ENCODE peak calls at places on chromosomes 16 and 17, in four cellular contexts. One of them, this sample, is unnamed.

GRCh38 chr16:85056211-85056748 is 28.7 kb downstream of the KIAA0513 start:
- DNase-seq in WTC11: peak
- DNase-seq in A549: no peak
- DNase-seq in GM12878: no peak
- DNase-seq in this sample: peak

GRCh38 chr17:62739666-62740065 is 68.4 kb downstream of the MARCHF10 start:
- DNase-seq in A549: no peak
- DNase-seq in GM12878: no peak
- DNase-seq in WTC11: no peak
- DNase-seq in this sample: no peak

GRCh38 chr17:82840431-82840831 is 609 bp upstream of the ZNF750 start:
- DNase-seq in GM12878: no peak
- DNase-seq in WTC11: peak
- DNase-seq in A549: no peak
- DNase-seq in this sample: no peak

GRCh38 chr17:14038206-14038605 is 31.1 kb upstream of the COX10 start:
- DNase-seq in WTC11: no peak
- DNase-seq in A549: no peak
- DNase-seq in GM12878: no peak
- DNase-seq in this sample: peak

GRCh38 chr17:44005865-44006580 is 1.6 kb downstream of the NAGS start:
- DNase-seq in GM12878: no peak
- DNase-seq in WTC11: peak
- DNase-seq in A549: peak
- DNase-seq in this sample: no peak

GRCh38 chr17:75262112-75262606 is 480 bp downstream of the MRPS7 start:
- DNase-seq in A549: no peak
- DNase-seq in GM12878: no peak
- DNase-seq in WTC11: no peak
- DNase-seq in this sample: no peak

GRCh38 chr16:10200823-10201571 is 18.8 kb upstream of the GRIN2A start:
- DNase-seq in GM12878: no peak
- DNase-seq in A549: no peak
- DNase-seq in WTC11: no peak
- DNase-seq in this sample: no peak

GRCh38 chr17:43356999-43357398 is 41.8 kb upstream of the ARL4D start:
- DNase-seq in A549: peak
- DNase-seq in WTC11: no peak
- DNase-seq in GM12878: no peak
- DNase-seq in this sample: peak

GRCh38 chr17:36525113-36525512 is 9.6 kb downstream of the MYO19 start:
- DNase-seq in A549: no peak
- DNase-seq in WTC11: no peak
- DNase-seq in GM12878: no peak
- DNase-seq in this sample: peak

GRCh38 chr17:39235555-39236221 is 9.9 kb upstream of the STAC2 start:
- DNase-seq in WTC11: peak
- DNase-seq in GM12878: peak
- DNase-seq in A549: peak
- DNase-seq in this sample: peak

GRCh38 chr17:79810138-79811027 is 13.5 kb upstream of the CBX8 start:
- DNase-seq in GM12878: no peak
- DNase-seq in A549: peak
- DNase-seq in WTC11: peak
- DNase-seq in this sample: peak

GRCh38 chr17:19248923-19249574 is 11.9 kb downstream of the EPN2 start:
- DNase-seq in WTC11: no peak
- DNase-seq in GM12878: no peak
- DNase-seq in A549: no peak
- DNase-seq in this sample: peak

GRCh38 chr17:5585814-5586558 is 1.7 kb upstream of the NLRP1 start:
- DNase-seq in WTC11: no peak
- DNase-seq in A549: no peak
- DNase-seq in GM12878: peak
- DNase-seq in this sample: peak

GRCh38 chr16:1895949-1896675 is 22.1 kb downstream of the HS3ST6 start:
- DNase-seq in WTC11: no peak
- DNase-seq in GM12878: no peak
- DNase-seq in A549: no peak
- DNase-seq in this sample: no peak

GRCh38 chr17:75899353-75899752 is 2.6 kb upstream of the TRIM65 start:
- DNase-seq in A549: no peak
- DNase-seq in GM12878: no peak
- DNase-seq in WTC11: no peak
- DNase-seq in this sample: no peak

GRCh38 chr17:77856551-77857305 is 101.8 kb upstream of the TNRC6C start:
- DNase-seq in A549: no peak
- DNase-seq in GM12878: no peak
- DNase-seq in WTC11: no peak
- DNase-seq in this sample: no peak

GRCh38 chr16:14086477-14086876 is 15.4 kb downstream of the MRTFB start:
- DNase-seq in WTC11: no peak
- DNase-seq in A549: no peak
- DNase-seq in GM12878: no peak
- DNase-seq in this sample: no peak

GRCh38 chr17:13702266-13702665 is 100.5 kb upstream of the HS3ST3A1 start:
- DNase-seq in GM12878: no peak
- DNase-seq in WTC11: no peak
- DNase-seq in A549: no peak
- DNase-seq in this sample: peak

GRCh38 chr17:80187090-80187489 is 17.3 kb downstream of the CARD14 start:
- DNase-seq in GM12878: no peak
- DNase-seq in WTC11: no peak
- DNase-seq in A549: peak
- DNase-seq in this sample: peak

GRCh38 chr17:76797441-76797840 is 59.5 kb downstream of the MFSD11 start:
- DNase-seq in GM12878: no peak
- DNase-seq in A549: no peak
- DNase-seq in WTC11: no peak
- DNase-seq in this sample: no peak

GRCh38 chr16:62036807-62037135 is 533 bp upstream of the CDH8 start:
- DNase-seq in WTC11: peak
- DNase-seq in A549: no peak
- DNase-seq in GM12878: no peak
- DNase-seq in this sample: no peak

GRCh38 chr17:30000001-30000754 is 58.7 kb downstream of the EFCAB5 start:
- DNase-seq in WTC11: no peak
- DNase-seq in A549: peak
- DNase-seq in GM12878: no peak
- DNase-seq in this sample: no peak

GRCh38 chr17:62869885-62870580 is 61.9 kb upstream of the MARCHF10 start:
- DNase-seq in GM12878: no peak
- DNase-seq in A549: peak
- DNase-seq in WTC11: peak
- DNase-seq in this sample: peak

GRCh38 chr16:8905168-8905762 is 23.1 kb downstream of the LITAFD start:
- DNase-seq in WTC11: no peak
- DNase-seq in GM12878: no peak
- DNase-seq in A549: peak
- DNase-seq in this sample: peak

GRCh38 chr16:4409081-4409932 is 7.1 kb downstream of the CORO7 start:
- DNase-seq in WTC11: no peak
- DNase-seq in A549: peak
- DNase-seq in GM12878: no peak
- DNase-seq in this sample: no peak

GRCh38 chr16:54374136-54374535 is 87.5 kb upstream of the IRX3 start:
- DNase-seq in A549: no peak
- DNase-seq in WTC11: no peak
- DNase-seq in GM12878: no peak
- DNase-seq in this sample: peak

GRCh38 chr17:27945333-27945616 is 52.1 kb upstream of the LYRM9 start:
- DNase-seq in A549: no peak
- DNase-seq in WTC11: no peak
- DNase-seq in GM12878: no peak
- DNase-seq in this sample: no peak

GRCh38 chr16:1823821-1824220 is 2.8 kb downstream of the HAGH start:
- DNase-seq in WTC11: peak
- DNase-seq in GM12878: no peak
- DNase-seq in A549: peak
- DNase-seq in this sample: peak

GRCh38 chr17:50269477-50270429 is 4.5 kb upstream of the TMEM92 start:
- DNase-seq in A549: peak
- DNase-seq in WTC11: peak
- DNase-seq in GM12878: peak
- DNase-seq in this sample: peak

GRCh38 chr17:27381007-27381501 is 75.2 kb upstream of the KSR1 start:
- DNase-seq in WTC11: peak
- DNase-seq in GM12878: peak
- DNase-seq in A549: peak
- DNase-seq in this sample: peak

GRCh38 chr16:73315645-73316044 is 267.7 kb upstream of the ZFHX3 start:
- DNase-seq in WTC11: no peak
- DNase-seq in GM12878: peak
- DNase-seq in A549: no peak
- DNase-seq in this sample: no peak

GRCh38 chr17:79023886-79024771 is at the start of gene C1QTNF1:
- DNase-seq in GM12878: no peak
- DNase-seq in A549: peak
- DNase-seq in WTC11: peak
- DNase-seq in this sample: peak

GRCh38 chr16:7316266-7316888 is 16.3 kb upstream of the RBFOX1 start:
- DNase-seq in A549: no peak
- DNase-seq in WTC11: no peak
- DNase-seq in GM12878: no peak
- DNase-seq in this sample: no peak

GRCh38 chr17:45077643-45078042 is 16.5 kb downstream of the NMT1 start:
- DNase-seq in A549: no peak
- DNase-seq in WTC11: no peak
- DNase-seq in GM12878: peak
- DNase-seq in this sample: no peak

GRCh38 chr17:49358638-49359247 is 3.3 kb downstream of the ZNF652 start:
- DNase-seq in WTC11: no peak
- DNase-seq in A549: no peak
- DNase-seq in GM12878: peak
- DNase-seq in this sample: no peak

GRCh38 chr16:86751081-86752030 is 173.0 kb downstream of the FOXL1 start:
- DNase-seq in GM12878: no peak
- DNase-seq in WTC11: no peak
- DNase-seq in A549: peak
- DNase-seq in this sample: peak

GRCh38 chr16:10750793-10751192 is 7.2 kb downstream of the NUBP1 start:
- DNase-seq in WTC11: no peak
- DNase-seq in A549: no peak
- DNase-seq in GM12878: no peak
- DNase-seq in this sample: no peak

GRCh38 chr16:57143125-57143965 is 42.5 kb downstream of the PSME3IP1 start:
- DNase-seq in GM12878: no peak
- DNase-seq in WTC11: no peak
- DNase-seq in A549: no peak
- DNase-seq in this sample: no peak
- TF ChIP-seq USF2 in GM12878: no peak
- TF ChIP-seq USF2 in WTC11: no peak
- TF ChIP-seq USF2 in A549: no peak
- TF ChIP-seq USF2 in this sample: no peak

GRCh38 chr17:4161179-4161559 is 18.2 kb downstream of the CYB5D2 start:
- DNase-seq in A549: peak
- DNase-seq in GM12878: no peak
- DNase-seq in WTC11: peak
- DNase-seq in this sample: peak
- TF ChIP-seq USF2 in A549: no peak
- TF ChIP-seq USF2 in GM12878: no peak
- TF ChIP-seq USF2 in WTC11: no peak
- TF ChIP-seq USF2 in this sample: no peak

GRCh38 chr16:67560827-67561342 is 1.4 kb upstream of the CTCF start:
- DNase-seq in GM12878: no peak
- DNase-seq in WTC11: no peak
- DNase-seq in A549: no peak
- DNase-seq in this sample: no peak
- TF ChIP-seq USF2 in GM12878: no peak
- TF ChIP-seq USF2 in WTC11: no peak
- TF ChIP-seq USF2 in A549: no peak
- TF ChIP-seq USF2 in this sample: no peak

GRCh38 chr16:75931043-75931442 is 204.8 kb upstream of the CPHXL start:
- DNase-seq in GM12878: no peak
- DNase-seq in WTC11: no peak
- DNase-seq in A549: no peak
- DNase-seq in this sample: peak
- TF ChIP-seq USF2 in GM12878: no peak
- TF ChIP-seq USF2 in WTC11: no peak
- TF ChIP-seq USF2 in A549: no peak
- TF ChIP-seq USF2 in this sample: no peak

DNA sequence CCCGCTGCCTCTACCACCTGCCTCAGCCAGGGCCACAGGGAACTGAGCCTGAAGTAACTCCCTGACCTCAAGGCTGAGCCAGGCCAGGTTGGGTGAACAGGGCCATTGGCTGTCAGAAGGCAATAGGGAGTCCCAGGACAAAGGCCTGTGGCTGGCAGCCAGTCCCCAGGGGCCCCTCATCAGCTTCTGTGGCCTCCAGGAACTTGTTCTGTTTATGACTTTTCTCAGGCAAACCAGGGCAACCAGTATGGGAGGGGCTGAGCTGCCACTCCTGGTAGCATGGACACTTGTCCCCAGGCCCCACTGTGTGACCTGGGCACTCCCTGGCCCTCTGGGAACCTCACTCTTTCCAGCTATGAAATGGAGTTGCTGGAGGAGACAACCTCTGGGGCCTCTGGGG is 40.1 kb downstream of the CPNE2 start:
- DNase-seq in A549: no peak
- DNase-seq in WTC11: no peak
- DNase-seq in GM12878: no peak
- DNase-seq in this sample: no peak
- TF ChIP-seq USF2 in A549: no peak
- TF ChIP-seq USF2 in WTC11: no peak
- TF ChIP-seq USF2 in GM12878: no peak
- TF ChIP-seq USF2 in this sample: no peak